ENCODE peak calls at places on chromosome 11, in four cellular contexts. F is psoas muscle, D is right lobe of liver, S is mesenchymal stem cell. N is an unnamed sample.
A peak's percentile ranks its signal among the peaks of the same experiment; 100 is the strongest.

GRCh38 chr11:11416502-11416901 is 63.5 kb upstream of the CSNK2A3 start:
- DNase-seq in F (no peak), D (no peak), S (peak; percentile 89), N (no peak)

GRCh38 chr11:108562746-108563581 is 30.6 kb downstream of the EXPH5 start:
- DNase-seq in F (no peak), D (no peak), S (no peak), N (no peak)

GRCh38 chr11:116930177-116930576 is 92.8 kb upstream of the APOA1 start:
- DNase-seq in F (no peak), D (no peak), S (peak; percentile 49), N (no peak)

GRCh38 chr11:98007072-98007471 is 1013.7 kb upstream of the CNTN5 start:
- DNase-seq in F (no peak), D (no peak), S (no peak), N (no peak)

GRCh38 chr11:133659542-133660201 is 127.4 kb upstream of the OPCML start:
- DNase-seq in F (no peak), D (no peak), S (no peak), N (no peak)

GRCh38 chr11:21948876-21949275 is 244.0 kb upstream of the ANO5 start:
- DNase-seq in F (no peak), D (no peak), S (no peak), N (no peak)

GRCh38 chr11:24163146-24163545 is 333.7 kb upstream of the LUZP2 start:
- DNase-seq in F (no peak), D (no peak), S (peak; percentile 70), N (no peak)

GRCh38 chr11:115238802-115239201 is 265.4 kb downstream of the CADM1 start:
- DNase-seq in F (no peak), D (no peak), S (no peak), N (no peak)

GRCh38 chr11:108025387-108026080 is 16.8 kb downstream of the CUL5 start:
- DNase-seq in F (no peak), D (no peak), S (peak; percentile 76), N (no peak)

GRCh38 chr11:102155676-102156075 is 45.4 kb downstream of the YAP1 start:
- DNase-seq in F (no peak), D (no peak), S (peak; percentile 43), N (no peak)

GRCh38 chr11:87295237-87295636 is 257.5 kb downstream of the TMEM135 start:
- DNase-seq in F (no peak), D (no peak), S (no peak), N (no peak)

GRCh38 chr11:129141748-129142475 is 50.2 kb downstream of the ARHGAP32 start:
- DNase-seq in F (no peak), D (no peak), S (no peak), N (no peak)

GRCh38 chr11:2531987-2532703 is 87.3 kb downstream of the KCNQ1 start:
- DNase-seq in F (no peak), D (peak; percentile 28), S (no peak), N (peak; percentile 73)

GRCh38 chr11:125114518-125114917 is 3.1 kb upstream of the TMEM218 start:
- DNase-seq in F (no peak), D (no peak), S (no peak), N (no peak)

GRCh38 chr11:4636962-4637661 is at the start of gene OR51D1:
- DNase-seq in F (peak; percentile 54), D (peak; percentile 57), S (peak; percentile 64), N (peak; percentile 87)

GRCh38 chr11:8283510-8284272 is 20.0 kb upstream of the LMO1 start:
- DNase-seq in F (no peak), D (no peak), S (peak; percentile 18), N (no peak)

GRCh38 chr11:45475135-45475534 is 189.0 kb upstream of the SYT13 start:
- DNase-seq in F (no peak), D (no peak), S (no peak), N (no peak)

GRCh38 chr11:76462317-76462716 is 17.5 kb downstream of the EMSY start:
- DNase-seq in F (no peak), D (no peak), S (no peak), N (no peak)

GRCh38 chr11:113818426-113818825 is 38.8 kb downstream of the CLDN25 start:
- DNase-seq in F (no peak), D (no peak), S (no peak), N (no peak)

GRCh38 chr11:113817626-113818025 is 38.0 kb downstream of the CLDN25 start:
- DNase-seq in F (no peak), D (no peak), S (no peak), N (no peak)

GRCh38 chr11:113817162-113817561 is 37.6 kb downstream of the CLDN25 start:
- DNase-seq in F (no peak), D (no peak), S (no peak), N (no peak)

DNA sequence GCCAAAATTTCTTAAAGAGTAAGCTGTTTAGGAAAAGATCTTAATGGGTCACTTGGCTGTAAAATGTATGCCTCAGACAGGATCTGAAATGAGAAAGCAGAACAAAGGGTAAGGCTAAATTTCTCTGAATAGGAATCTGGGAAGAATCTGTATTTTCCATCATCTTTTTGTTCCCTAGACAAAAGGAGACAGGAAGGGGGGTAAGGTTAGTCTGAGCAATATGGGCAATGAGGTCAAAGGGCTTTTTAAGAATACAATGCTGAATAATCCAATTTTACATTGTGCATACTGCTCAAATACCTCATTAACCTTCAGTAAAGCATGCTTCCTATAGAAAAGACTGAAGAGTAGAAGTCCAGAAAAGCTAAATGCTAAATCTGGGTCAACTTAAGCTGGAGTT is 34.6 kb downstream of the CLDN25 start:
- DNase-seq in F (no peak), D (no peak), S (no peak), N (no peak)
- H3K36me3 ChIP-seq in F (peaks cover 92% of the 10 kb centered on the region), D (peaks cover 16% of the 10 kb centered on the region), S (peaks cover 8% of the 10 kb centered on the region), N (no peaks in the 10 kb centered on the region)

GRCh38 chr11:91560434-91560833 is 664.2 kb upstream of the FAT3 start:
- DNase-seq in F (no peak), D (no peak), S (no peak), N (no peak)
- H3K9me3 ChIP-seq in F (no peaks in the 10 kb centered on the region), D (no peaks in the 10 kb centered on the region), S (peaks cover 20% of the 10 kb centered on the region), N (no peaks in the 10 kb centered on the region)

GRCh38 chr11:65562788-65563187 is 4.6 kb upstream of the LTBP3 start:
- DNase-seq in F (no peak), D (no peak), S (no peak), N (no peak)
- H3K4me1 ChIP-seq in F (peaks cover 41% of the 10 kb centered on the region), D (no peaks in the 10 kb centered on the region), S (peaks cover 29% of the 10 kb centered on the region), N (no peaks in the 10 kb centered on the region)

GRCh38 chr11:121570453-121570852 is 117.7 kb upstream of the SORL1-AS1 start:
- DNase-seq in F (no peak), D (no peak), S (no peak), N (no peak)

GRCh38 chr11:121564948-121565684 is 112.3 kb upstream of the SORL1-AS1 start:
- DNase-seq in F (no peak), D (no peak), S (no peak), N (no peak)

GRCh38 chr11:121571466-121571865 is 118.7 kb upstream of the SORL1-AS1 start:
- DNase-seq in F (no peak), D (no peak), S (no peak), N (no peak)

GRCh38 chr11:121566279-121567168 is 113.8 kb upstream of the SORL1-AS1 start:
- DNase-seq in F (no peak), D (no peak), S (no peak), N (no peak)

GRCh38 chr11:121567988-121568387 is 115.2 kb upstream of the SORL1-AS1 start:
- DNase-seq in F (no peak), D (no peak), S (no peak), N (no peak)
- H3K36me3 ChIP-seq in F (no peaks in the 10 kb centered on the region), D (peaks cover 44% of the 10 kb centered on the region), S (no peaks in the 10 kb centered on the region), N (no peaks in the 10 kb centered on the region)

GRCh38 chr11:71198823-71199165 is 53.6 kb downstream of the SHANK2 start:
- DNase-seq in F (no peak), D (no peak), S (no peak), N (peak; percentile 53)

GRCh38 chr11:71199226-71199815 is 53.1 kb downstream of the SHANK2 start:
- DNase-seq in F (no peak), D (no peak), S (no peak), N (peak; percentile 32)

GRCh38 chr11:71200172-71200716 is 52.1 kb downstream of the SHANK2 start:
- DNase-seq in F (no peak), D (no peak), S (peak; percentile 23), N (no peak)

GRCh38 chr11:71197096-71197495 is 55.3 kb downstream of the SHANK2 start:
- DNase-seq in F (no peak), D (no peak), S (peak; percentile 82), N (peak; percentile 13)

DNA sequence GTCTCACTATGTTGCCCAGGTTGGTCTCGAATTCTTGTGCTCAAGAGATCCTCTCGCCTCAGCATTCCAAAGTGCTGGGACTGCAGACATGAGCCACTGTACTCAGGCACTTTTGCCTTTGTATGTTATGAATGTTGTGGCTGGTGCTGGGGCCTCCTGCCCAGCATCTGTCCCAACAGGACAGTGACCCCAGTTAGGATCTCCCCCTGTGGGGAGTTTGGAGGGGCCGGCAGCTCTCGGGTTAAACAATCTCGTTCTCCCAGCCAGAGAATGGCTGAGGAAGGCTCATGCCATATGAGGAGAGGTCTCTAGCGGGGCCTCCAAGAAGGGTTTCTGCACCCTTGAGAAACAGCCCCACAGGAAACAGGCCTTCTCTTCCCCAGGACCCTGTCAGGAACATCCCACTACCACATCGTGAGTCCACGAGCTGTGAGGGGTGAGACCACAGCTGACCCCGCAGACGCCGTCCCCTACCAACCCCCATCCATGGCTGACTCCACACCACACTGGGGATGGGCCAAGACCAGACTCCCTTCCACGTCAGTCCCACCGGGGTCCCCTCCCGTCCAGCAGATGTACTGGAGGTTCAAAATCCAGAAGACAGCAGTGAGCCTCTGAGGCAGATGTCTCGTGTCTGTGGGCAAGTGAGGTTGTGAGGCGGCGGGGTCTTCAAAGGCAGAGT is 54.1 kb downstream of the SHANK2 start:
- DNase-seq in F (no peak), D (no peak), S (no peak), N (peak; percentile 65)
- H3K9me3 ChIP-seq in F (no peaks in the 10 kb centered on the region), D (no peaks in the 10 kb centered on the region), S (no peaks in the 10 kb centered on the region), N (no peaks in the 10 kb centered on the region)

GRCh38 chr11:67584881-67585873 is 1.6 kb downstream of the GSTP1 start:
- DNase-seq in F (no peak), D (no peak), S (peak; percentile 21), N (no peak)

GRCh38 chr11:67583319-67584204 is at the start of gene GSTP1:
- DNase-seq in F (peak; percentile 93), D (peak; percentile 85), S (peak; percentile 94), N (peak; percentile 95)

GRCh38 chr11:67585911-67586310 is 2.3 kb downstream of the GSTP1 start:
- DNase-seq in F (no peak), D (no peak), S (no peak), N (no peak)

GRCh38 chr11:67584205-67584880 is 731 bp downstream of the GSTP1 start:
- DNase-seq in F (peak; percentile 78), D (peak; percentile 54), S (peak; percentile 65), N (peak; percentile 90)

DNA sequence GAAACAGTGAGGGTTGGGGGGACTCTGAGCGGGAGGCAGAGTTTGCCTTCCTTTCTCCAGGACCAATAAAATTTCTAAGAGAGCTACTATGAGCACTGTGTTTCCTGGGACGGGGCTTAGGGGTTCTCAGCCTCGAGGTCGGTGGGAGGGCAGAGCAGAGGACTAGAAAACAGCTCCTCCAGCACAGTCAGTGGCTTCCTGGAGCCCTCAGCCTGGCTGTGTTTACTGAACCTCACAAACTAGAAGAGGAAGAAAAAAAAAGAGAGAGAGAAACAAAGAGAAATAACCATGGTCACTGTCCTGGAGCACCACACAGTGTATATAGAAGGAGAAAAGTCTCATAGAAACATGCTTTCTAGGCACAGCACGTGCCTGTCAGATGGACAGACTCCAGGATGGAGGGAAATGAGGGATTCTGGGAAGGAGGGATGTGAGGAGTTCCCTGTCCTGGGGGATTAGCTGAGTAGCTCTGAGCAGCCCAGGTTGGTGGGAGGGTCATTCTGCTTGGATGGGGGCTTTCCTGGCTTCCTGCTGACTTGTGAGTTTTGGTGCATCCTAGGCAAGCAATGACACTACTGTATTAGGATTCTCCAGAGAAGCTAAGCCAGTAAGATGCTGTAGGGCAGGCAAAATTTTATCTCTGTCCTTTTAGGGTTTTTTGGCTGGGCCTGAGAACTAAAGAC is 3.1 kb downstream of the GSTP1 start:
- DNase-seq in F (no peak), D (no peak), S (no peak), N (no peak)
- H3K4me1 ChIP-seq in F (peaks cover 12% of the 10 kb centered on the region), D (no peaks in the 10 kb centered on the region), S (peaks cover 29% of the 10 kb centered on the region), N (no peaks in the 10 kb centered on the region)